ENCODE peak calls at places on chromosomes 2 and 18, in four cellular contexts. G, I, P and C are unnamed samples.

GRCh38 chr2:117737846-117738245 is 76.6 kb upstream of the DDX18 start:
- DNase-seq in P (no peak), G (no peak), I (no peak), C (no peak)

GRCh38 chr2:226802573-226802972 is 3.0 kb upstream of the IRS1 start:
- DNase-seq in I (peak; percentile 77), P (no peak), G (peak; percentile 78), C (no peak)

GRCh38 chr18:64100136-64100922 is 48.6 kb downstream of the LINC00305 start:
- DNase-seq in G (peak; percentile 67), I (no peak), P (no peak), C (no peak)

GRCh38 chr2:43222472-43223146 is 3.8 kb downstream of the ZFP36L2 start:
- DNase-seq in I (no peak), G (peak; percentile 34), P (no peak), C (no peak)

GRCh38 chr2:189519631-189520387 is 60.8 kb downstream of the SLC40A1 start:
- DNase-seq in P (no peak), G (no peak), I (no peak), C (no peak)

GRCh38 chr2:205130111-205130829 is 552.0 kb upstream of the NRP2 start:
- DNase-seq in P (no peak), I (peak; percentile 5), G (no peak), C (no peak)

GRCh38 chr2:100730290-100730868 is 89.6 kb upstream of the NPAS2 start:
- DNase-seq in I (peak; percentile 51), P (no peak), G (no peak), C (peak; percentile 78)

GRCh38 chr2:41706261-41706660 is 341.6 kb upstream of the PKDCC start:
- DNase-seq in G (no peak), P (no peak), I (no peak), C (no peak)

GRCh38 chr2:199850718-199851498 is at the start of gene FTCDNL1:
- DNase-seq in I (peak; percentile 45), G (peak; percentile 63), P (peak; percentile 19), C (peak; percentile 67)

GRCh38 chr18:22813648-22814328 is 119.3 kb upstream of the RBBP8 start:
- DNase-seq in P (no peak), I (peak; percentile 46), G (peak; percentile 27), C (peak; percentile 35)

GRCh38 chr18:75276813-75277628 is 66.4 kb downstream of the TSHZ1 start:
- DNase-seq in P (no peak), G (no peak), I (no peak), C (peak; percentile 26)

GRCh38 chr2:8148260-8148880 is 533.5 kb upstream of the ID2 start:
- DNase-seq in G (no peak), P (no peak), I (peak; percentile 80), C (no peak)

GRCh38 chr2:95143838-95144237 is 15.8 kb downstream of the ZNF514 start:
- DNase-seq in I (no peak), P (no peak), G (no peak), C (no peak)